ENCODE peak calls at places on chromosome 18, in nine cellular contexts. R is neural crest cell; G is BJ; I is nucleus accumbens; B is cardiac fibroblast; K is lower leg skin; X is stimulated activated CD4-positive, alpha-beta T cell treated with anti-CD3 and anti-CD28 coated beads, Interleukin-4, amount 100 ng/mL, for 48 hours; O is WERI-Rb-1; U is GM12892. Y is an unnamed sample.

GRCh38 chr18:54154231-54154630 is 70.2 kb downstream of the MBD2 start:
- DNase-seq in G (no peak), U (no peak), X (no peak), R (no peak), K (no peak), O (no peak), B (no peak), I (no peak), Y (no peak)

GRCh38 chr18:56298935-56299334 is 339.5 kb downstream of the TXNL1 start:
- DNase-seq in R (no peak), K (no peak), O (no peak), G (no peak), B (peak), U (no peak), I (no peak), X (no peak), Y (no peak)

GRCh38 chr18:9828794-9829712 is 56.7 kb upstream of the TXNDC2 start:
- DNase-seq in I (no peak), G (no peak), X (no peak), R (no peak), K (peak), O (no peak), U (no peak), B (no peak), Y (no peak)

GRCh38 chr18:35247412-35248249 is 6.8 kb downstream of the ZNF397 start:
- DNase-seq in R (no peak), I (no peak), G (no peak), X (no peak), B (no peak), U (no peak), K (no peak), O (no peak), Y (no peak)

GRCh38 chr18:26309283-26309682 is 83.0 kb downstream of the TAF4B start:
- DNase-seq in B (peak), I (no peak), U (no peak), G (no peak), O (no peak), X (no peak), R (no peak), K (no peak), Y (no peak)

GRCh38 chr18:42113529-42114191 is 158.6 kb downstream of the PIK3C3 start:
- DNase-seq in G (peak), X (no peak), R (no peak), I (no peak), K (no peak), U (no peak), B (peak), O (no peak), Y (no peak)

GRCh38 chr18:24517554-24517953 is 57.1 kb downstream of the HRH4 start:
- DNase-seq in R (no peak), X (no peak), O (no peak), B (no peak), I (no peak), G (no peak), U (no peak), K (no peak), Y (no peak)

GRCh38 chr18:41126541-41127235 is 828.3 kb upstream of the PIK3C3 start:
- DNase-seq in B (peak), O (no peak), G (peak), I (no peak), R (no peak), U (no peak), K (no peak), X (no peak), Y (no peak)

GRCh38 chr18:23462876-23463275 is 9.8 kb downstream of the RIOK3 start:
- DNase-seq in O (no peak), U (no peak), G (no peak), I (no peak), B (no peak), K (no peak), R (no peak), X (no peak), Y (no peak)

GRCh38 chr18:78448106-78448505 is 531.5 kb upstream of the SALL3 start:
- DNase-seq in U (no peak), G (no peak), R (no peak), B (no peak), K (no peak), O (peak), I (no peak), X (no peak), Y (no peak)

GRCh38 chr18:11946756-11947155 is 34.6 kb upstream of the IMPA2 start:
- DNase-seq in U (no peak), K (no peak), O (no peak), G (no peak), B (peak), R (no peak), X (no peak), I (no peak), Y (no peak)

GRCh38 chr18:76405761-76406356 is 89.2 kb downstream of the ZNF516 start:
- DNase-seq in K (peak), I (no peak), X (peak), B (peak), U (no peak), O (peak), R (peak), G (no peak), Y (peak)

GRCh38 chr18:8232791-8233190 is 376.4 kb upstream of the RAB12 start:
- DNase-seq in U (no peak), X (no peak), R (no peak), I (no peak), B (no peak), O (no peak), K (no peak), G (no peak), Y (no peak)

GRCh38 chr18:62437520-62438329 is 85.1 kb upstream of the ZCCHC2 start:
- DNase-seq in K (peak), O (peak), U (no peak), B (peak), G (no peak), I (no peak), R (no peak), X (no peak), Y (no peak)

GRCh38 chr18:36337679-36338419 is 40.3 kb downstream of the FHOD3 start:
- DNase-seq in R (no peak), K (no peak), U (no peak), O (no peak), X (no peak), B (no peak), G (no peak), I (no peak), Y (peak)

GRCh38 chr18:60563082-60563481 is 190.5 kb upstream of the MC4R start:
- DNase-seq in R (no peak), U (no peak), X (no peak), O (no peak), K (no peak), G (no peak), I (no peak), B (no peak), Y (no peak)

GRCh38 chr18:59148192-59148591 is 8.5 kb downstream of the SEC11C start:
- DNase-seq in O (no peak), K (no peak), U (no peak), G (no peak), B (no peak), R (no peak), I (no peak), X (no peak), Y (no peak)

GRCh38 chr18:75009296-75009695 is 199.6 kb downstream of the PTGR3 start:
- DNase-seq in K (no peak), U (no peak), G (no peak), B (no peak), I (no peak), X (no peak), R (no peak), O (no peak), Y (no peak)

GRCh38 chr18:48868468-48869466 is 82.0 kb downstream of the SMAD7 start:
- DNase-seq in X (peak), U (peak), G (no peak), O (peak), I (no peak), K (no peak), B (no peak), R (no peak), Y (peak)

GRCh38 chr18:46623541-46623940 is 33.5 kb downstream of the LOXHD1 start:
- DNase-seq in I (no peak), B (no peak), X (no peak), K (peak), G (no peak), R (no peak), O (no peak), U (no peak), Y (no peak)

GRCh38 chr18:49525981-49526380 is 35.9 kb upstream of the LIPG start:
- DNase-seq in O (no peak), K (no peak), G (no peak), I (no peak), U (no peak), B (no peak), R (no peak), X (no peak), Y (no peak)

GRCh38 chr18:10530852-10531251 is 5.0 kb downstream of the NAPG start:
- DNase-seq in U (no peak), R (no peak), O (no peak), X (peak), I (no peak), K (no peak), G (no peak), B (peak), Y (no peak)

GRCh38 chr18:3036108-3036507 is 23.2 kb upstream of the LPIN2 start:
- DNase-seq in B (no peak), O (no peak), X (no peak), K (peak), R (no peak), G (no peak), U (no peak), I (no peak), Y (no peak)

GRCh38 chr18:13606589-13607254 is 119.6 kb downstream of the FAM210A start:
- DNase-seq in B (no peak), G (no peak), K (no peak), O (no peak), X (no peak), R (no peak), U (no peak), I (no peak), Y (no peak)

GRCh38 chr18:31649449-31649848 is 34.9 kb downstream of the B4GALT6 start:
- DNase-seq in G (no peak), U (no peak), X (no peak), B (no peak), K (no peak), R (no peak), O (no peak), I (no peak), Y (no peak)

GRCh38 chr18:26656944-26657536 is 108.7 kb upstream of the KCTD1 start:
- DNase-seq in O (peak), R (peak), B (peak), X (peak), G (no peak), K (peak), I (peak), U (peak), Y (no peak)

GRCh38 chr18:45197526-45197970 is 417.7 kb upstream of the SLC14A2 start:
- DNase-seq in O (no peak), U (peak), B (peak), I (peak), R (peak), K (no peak), G (no peak), X (peak), Y (peak)

GRCh38 chr18:76875390-76876330 is 53.3 kb downstream of the ZNF236 start:
- DNase-seq in B (peak), U (no peak), I (no peak), K (no peak), R (peak), X (peak), G (no peak), O (peak), Y (no peak)

GRCh38 chr18:57947117-57947516 is 96.9 kb upstream of the NEDD4L start:
- DNase-seq in G (no peak), K (no peak), O (no peak), B (no peak), R (no peak), U (no peak), I (no peak), X (no peak), Y (no peak)

GRCh38 chr18:76988827-76989646 is 143.5 kb downstream of the MBP start:
- DNase-seq in X (no peak), R (no peak), G (no peak), I (no peak), U (no peak), O (no peak), K (peak), B (no peak), Y (no peak)

GRCh38 chr18:9737814-9738160 is 29.7 kb downstream of the RAB31 start:
- DNase-seq in X (no peak), U (no peak), I (peak), K (no peak), O (no peak), R (no peak), B (no peak), G (no peak), Y (no peak)